ENCODE peak calls at places on chromosomes 4 and X, in four cellular contexts. K is K562, P is HepG2, C is GM12878. M is an unnamed sample.
A peak's percentile ranks its signal among the peaks of the same experiment; 100 is the strongest.

GRCh38 chr4:115675721-115676120 is 562.3 kb upstream of the NDST4 start:
- DNase-seq in C (no peak), K (no peak), P (no peak), M (no peak)

GRCh38 chr4:139622856-139623255 is 42.8 kb upstream of the MGST2 start:
- DNase-seq in C (no peak), P (no peak), K (no peak), M (no peak)

GRCh38 chr4:142331132-142331531 is 515.0 kb downstream of the INPP4B start:
- DNase-seq in C (no peak), K (no peak), P (no peak), M (no peak)

GRCh38 chr4:40524642-40525041 is 105.0 kb downstream of the RBM47 start:
- DNase-seq in K (no peak), C (no peak), P (no peak), M (no peak)

GRCh38 chr4:96164814-96165351 is 325.0 kb downstream of the PDHA2 start:
- DNase-seq in P (no peak), K (no peak), C (no peak), M (no peak)

GRCh38 chrX:94695910-94696309 is 1021.9 kb downstream of the FAM133A start:
- DNase-seq in K (no peak), C (no peak), P (no peak), M (no peak)

GRCh38 chrX:8879750-8880149 is 78.6 kb upstream of the FAM9A start:
- DNase-seq in K (peak; percentile 37), C (no peak), P (peak; percentile 1), M (peak; percentile 62)

GRCh38 chr4:2789351-2789750 is 3.5 kb upstream of the SH3BP2 start:
- DNase-seq in K (no peak), P (no peak), C (no peak), M (no peak)

DNA sequence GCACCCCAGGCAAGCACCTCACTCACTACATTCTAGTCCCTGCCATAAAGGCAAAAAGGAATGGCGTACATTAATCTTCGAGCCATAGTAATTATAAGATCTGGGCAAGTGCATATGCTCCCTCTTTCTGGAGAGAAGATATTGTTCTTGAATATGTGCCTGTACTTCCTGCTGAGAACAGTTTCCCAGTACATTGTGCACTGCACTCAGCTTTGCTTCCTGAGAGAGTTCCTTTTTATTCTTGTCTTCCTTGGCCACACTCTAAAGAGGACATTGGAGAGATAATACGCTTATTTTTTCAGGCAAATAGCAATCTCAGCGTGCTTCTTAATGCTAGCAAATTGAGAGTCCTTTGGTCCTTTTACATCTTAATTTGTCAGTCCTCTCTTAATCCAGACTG is 909.0 kb upstream of the PCDH10 start:
- DNase-seq in K (no peak), P (no peak), C (no peak), M (no peak)
- TF ChIP-seq CBFB in K (no peak), P (no peak), C (no peak), M (no peak)

GRCh38 chrX:15525664-15526416 is 25.2 kb downstream of the BMX start:
- DNase-seq in C (no peak), P (no peak), K (no peak), M (no peak)
- TF ChIP-seq ATF2 in C (no peak), P (no peak), K (no peak), M (no peak)

GRCh38 chr4:88672987-88673386 is 24.6 kb downstream of the NAP1L5 start:
- DNase-seq in P (peak; percentile 28), C (no peak), K (peak; percentile 66), M (peak; percentile 47)
- TF ChIP-seq CBFB in P (no peak), C (no peak), K (no peak), M (no peak)

GRCh38 chr4:6523251-6523650 is 50.8 kb upstream of the PPP2R2C start:
- DNase-seq in C (no peak), P (no peak), K (no peak), M (no peak)
- TF ChIP-seq ATF2 in C (no peak), P (no peak), K (no peak), M (no peak)

GRCh38 chr4:84277923-84278322 is 221.2 kb downstream of the NKX6-1 start:
- DNase-seq in C (no peak), P (no peak), K (no peak), M (no peak)

GRCh38 chr4:84279678-84280077 is 219.4 kb downstream of the NKX6-1 start:
- DNase-seq in K (no peak), C (no peak), P (no peak), M (no peak)
- TF ChIP-seq CBFB in K (no peak), C (no peak), P (no peak), M (no peak)

GRCh38 chr4:133268205-133268604 is 119.1 kb downstream of the PCDH10 start:
- DNase-seq in C (no peak), K (peak; percentile 37), P (no peak), M (no peak)

GRCh38 chr4:133263082-133263481 is 114.0 kb downstream of the PCDH10 start:
- DNase-seq in C (no peak), P (no peak), K (peak; percentile 33), M (no peak)
- TF ChIP-seq ATF2 in C (no peak), P (no peak), K (no peak), M (no peak)

DNA sequence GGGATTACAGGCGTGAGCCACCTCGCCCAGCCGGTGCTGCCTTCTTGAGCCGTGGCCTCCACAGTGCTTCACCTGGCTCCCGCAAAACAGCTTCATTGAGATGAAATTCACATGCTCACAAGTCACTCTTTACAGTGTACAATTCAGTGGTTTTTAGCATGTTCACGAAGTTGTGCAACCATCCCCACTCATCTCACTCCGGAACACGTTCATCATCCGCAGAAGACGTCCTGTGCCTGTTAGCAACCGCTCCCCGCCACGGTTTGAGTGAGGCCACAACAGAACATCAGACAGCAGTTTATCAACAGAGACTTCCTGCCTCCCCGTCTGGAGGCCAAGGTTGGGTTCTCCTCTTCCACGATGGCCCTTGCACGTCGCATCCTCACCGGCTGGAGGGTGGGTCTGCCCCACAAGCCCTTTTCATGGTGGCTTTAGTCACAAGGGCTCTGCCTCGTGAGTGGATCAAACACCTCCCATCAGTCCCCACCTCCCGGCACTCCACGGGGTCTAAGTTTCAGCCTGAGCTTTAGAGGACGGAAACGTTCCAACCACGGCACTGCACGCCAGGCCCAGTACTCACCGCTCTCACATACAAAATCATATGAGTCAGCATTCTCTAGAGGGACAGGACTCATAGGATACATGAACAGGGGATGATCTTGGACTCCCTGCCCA is 29.6 kb upstream of the SPON2 start:
- DNase-seq in C (peak; percentile 65), K (peak; percentile 19), P (no peak), M (peak; percentile 7)
- TF ChIP-seq CBFB in C (no peak), K (no peak), P (no peak), M (no peak)

DNA sequence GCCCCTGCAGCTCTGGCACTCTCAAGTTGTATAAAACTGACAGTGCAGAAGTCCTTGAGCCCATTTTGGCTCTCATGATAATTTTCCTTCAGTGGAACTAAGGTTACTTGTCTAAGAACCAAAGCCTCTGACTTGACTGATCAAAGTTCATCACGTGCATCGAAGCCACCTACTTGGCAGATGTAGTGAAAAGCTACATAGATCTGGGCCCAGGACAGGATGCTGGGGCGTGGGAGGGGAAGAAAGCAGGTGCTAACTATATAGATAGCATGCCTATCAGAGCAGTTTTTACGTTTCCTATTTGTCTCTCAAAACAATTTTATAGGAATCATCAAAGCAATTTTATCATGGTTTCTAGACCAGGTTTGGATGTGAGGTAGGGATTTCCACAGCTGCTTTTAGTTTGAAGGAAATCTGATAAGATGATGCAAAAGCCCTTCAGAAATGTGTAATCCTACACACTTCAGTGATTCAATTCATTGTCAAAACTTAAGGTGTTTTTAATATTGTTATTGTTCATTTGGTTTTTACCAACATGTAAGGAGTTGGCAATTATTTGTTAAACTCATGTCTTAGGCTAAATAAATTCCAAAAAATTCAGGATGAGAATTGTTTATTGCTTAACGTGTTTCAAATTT is 1.2 kb upstream of the CD40LG start:
- DNase-seq in P (no peak), K (no peak), C (no peak), M (no peak)
- TF ChIP-seq ATF2 in P (no peak), K (no peak), C (no peak), M (no peak)

GRCh38 chrX:73963682-73964081 is 340.3 kb upstream of the ZCCHC13 start:
- DNase-seq in C (no peak), P (no peak), K (no peak), M (no peak)
- TF ChIP-seq CBFB in C (no peak), P (no peak), K (no peak), M (no peak)